ENCODE peak calls at places on chromosomes 3 and 15, in five cellular contexts. D is KBM-7, S is astrocyte of the cerebellum, U is GM03348, A is NCI-H69. J is an unnamed sample.

GRCh38 chr15:38076806-38077205 is 142.4 kb downstream of the TMCO5A start:
- DNase-seq in D (no peak), S (no peak), U (no peak), A (no peak), J (no peak)

GRCh38 chr15:52963865-52964264 is 173.7 kb upstream of the ONECUT1 start:
- DNase-seq in D (no peak), S (no peak), U (no peak), A (no peak), J (no peak)

GRCh38 chr3:5004319-5005152 is 25.3 kb downstream of the BHLHE40 start:
- DNase-seq in D (no peak), S (no peak), U (no peak), A (no peak), J (peak)

GRCh38 chr3:127420825-127421224 is 133.0 kb upstream of the PRR20G start:
- DNase-seq in D (no peak), S (no peak), U (no peak), A (no peak), J (no peak)

GRCh38 chr3:134214239-134214638 is 36.4 kb downstream of the RYK start:
- DNase-seq in D (no peak), S (no peak), U (no peak), A (no peak), J (no peak)

GRCh38 chr15:86743283-86743903 is 663.7 kb downstream of the AGBL1 start:
- DNase-seq in D (peak), S (no peak), U (no peak), A (peak), J (no peak)

GRCh38 chr15:74742422-74742821 is 6.2 kb upstream of the CYP1A2 start:
- DNase-seq in D (no peak), S (no peak), U (no peak), A (no peak), J (no peak)

GRCh38 chr15:85168642-85169173 is 187.1 kb downstream of the PDE8A start:
- DNase-seq in D (peak), S (no peak), U (peak), A (peak), J (no peak)

GRCh38 chr3:46709147-46709654 is 8.0 kb downstream of the TMIE start:
- DNase-seq in D (no peak), S (no peak), U (no peak), A (no peak), J (peak)

GRCh38 chr3:181698263-181698944 is 13.3 kb upstream of the SOX2 start:
- DNase-seq in D (no peak), S (no peak), U (no peak), A (peak), J (no peak)

GRCh38 chr3:46613313-46614005 is 1.1 kb downstream of the FAM240A start:
- DNase-seq in D (no peak), S (no peak), U (no peak), A (no peak), J (no peak)

GRCh38 chr3:135623558-135623957 is 342.0 kb upstream of the PPP2R3A start:
- DNase-seq in D (no peak), S (no peak), U (no peak), A (no peak), J (no peak)

GRCh38 chr15:90960316-90961091 is 5.8 kb downstream of the RCCD1 start:
- DNase-seq in D (no peak), S (no peak), U (no peak), A (no peak), J (no peak)

GRCh38 chr3:100407977-100408532 is 6.7 kb downstream of the LNP1 start:
- DNase-seq in D (no peak), S (no peak), U (no peak), A (no peak), J (no peak)

GRCh38 chr15:53536479-53537120 is 222.9 kb downstream of the WDR72 start:
- DNase-seq in D (no peak), S (no peak), U (no peak), A (peak), J (no peak)

GRCh38 chr3:27695636-27696035 is 26.5 kb downstream of the EOMES start:
- DNase-seq in D (no peak), S (no peak), U (no peak), A (no peak), J (no peak)

GRCh38 chr3:42803800-42804112 is 534 bp downstream of the HIGD1A start:
- DNase-seq in D (peak), S (no peak), U (no peak), A (peak), J (no peak)

GRCh38 chr3:175526609-175527280 is 667.6 kb downstream of the NAALADL2 start:
- DNase-seq in D (no peak), S (no peak), U (peak), A (no peak), J (no peak)

GRCh38 chr3:126200534-126200933 is 20.1 kb upstream of the ALDH1L1 start:
- DNase-seq in D (no peak), S (no peak), U (no peak), A (no peak), J (no peak)

GRCh38 chr3:141093971-141094401 is 42.8 kb downstream of the SPSB4 start:
- DNase-seq in D (no peak), S (peak), U (no peak), A (peak), J (no peak)

GRCh38 chr3:143538577-143538981 is 309.7 kb downstream of the SLC9A9 start:
- DNase-seq in D (no peak), S (peak), U (peak), A (no peak), J (no peak)

GRCh38 chr3:159429702-159430101 is 558.9 kb upstream of the IL12A start:
- DNase-seq in D (no peak), S (no peak), U (no peak), A (peak), J (no peak)

GRCh38 chr3:54014067-54014466 is 108.3 kb upstream of the CACNA2D3 start:
- DNase-seq in D (no peak), S (no peak), U (no peak), A (peak), J (no peak)

GRCh38 chr3:31993843-31994242 is 12.3 kb downstream of the ZNF860 start:
- DNase-seq in D (no peak), S (no peak), U (no peak), A (no peak), J (no peak)

GRCh38 chr3:4741404-4742307 is 237.6 kb upstream of the BHLHE40 start:
- DNase-seq in D (peak), S (peak), U (peak), A (peak), J (no peak)

GRCh38 chr3:131361464-131362421 is 19.8 kb upstream of the NUDT16 start:
- DNase-seq in D (no peak), S (no peak), U (peak), A (peak), J (peak)

GRCh38 chr3:153414972-153415371 is 252.9 kb downstream of the RAP2B start:
- DNase-seq in D (no peak), S (peak), U (no peak), A (no peak), J (no peak)

GRCh38 chr3:55899887-55900286 is 412.8 kb upstream of the WNT5A start:
- DNase-seq in D (no peak), S (no peak), U (no peak), A (no peak), J (no peak)